ENCODE peak calls at places on chromosomes 16 and 17, in four cellular contexts. L is WTC11, I is K562, J is H1. E is an unnamed sample.

GRCh38 chr17:66331038-66331816 is 28.8 kb downstream of the PRKCA start:
- DNase-seq in L (no peak), I (peak; percentile 53), J (no peak), E (no peak)

GRCh38 chr17:9090641-9091096 is 69.4 kb downstream of the NTN1 start:
- DNase-seq in I (no peak), J (no peak), L (no peak), E (no peak)

GRCh38 chr16:79485020-79485419 is 115.5 kb downstream of the MAF start:
- DNase-seq in I (no peak), L (no peak), J (no peak), E (no peak)

GRCh38 chr17:69254187-69254586 is 25.6 kb upstream of the ABCA10 start:
- DNase-seq in I (no peak), J (no peak), L (no peak), E (no peak)

GRCh38 chr16:57413733-57414132 is 9.2 kb downstream of the CCL17 start:
- DNase-seq in I (no peak), L (no peak), J (no peak), E (no peak)

GRCh38 chr16:397736-398332 is 835 bp downstream of the NME4 start:
- DNase-seq in J (no peak), I (peak; percentile 74), L (peak; percentile 79), E (peak; percentile 81)

GRCh38 chr17:14143678-14144077 is 74.4 kb downstream of the COX10 start:
- DNase-seq in L (no peak), I (peak; percentile 9), J (no peak), E (no peak)

GRCh38 chr17:70059076-70059475 is 15.9 kb upstream of the KCNJ16 start:
- DNase-seq in L (no peak), J (no peak), I (peak; percentile 52), E (no peak)

GRCh38 chr16:14109782-14110727 is 38.9 kb downstream of the MRTFB start:
- DNase-seq in J (no peak), L (no peak), I (peak; percentile 33), E (no peak)

GRCh38 chr17:68462381-68463210 is 5.3 kb upstream of the WIPI1 start:
- DNase-seq in I (peak; percentile 91), J (peak; percentile 49), L (peak; percentile 62), E (peak; percentile 83)

GRCh38 chr17:28247671-28248556 is 71.1 kb upstream of the TMEM97 start:
- DNase-seq in I (peak; percentile 41), L (peak; percentile 43), J (peak; percentile 19), E (peak; percentile 38)

GRCh38 chr16:51535591-51535990 is 384.5 kb upstream of the SALL1 start:
- DNase-seq in L (no peak), I (no peak), J (no peak), E (no peak)

GRCh38 chr16:88316151-88316550 is 66.6 kb upstream of the ZNF469 start:
- DNase-seq in I (no peak), L (no peak), J (no peak), E (no peak)

GRCh38 chr17:29866746-29867404 is 63.2 kb downstream of the SSH2 start:
- DNase-seq in J (no peak), L (no peak), I (no peak), E (no peak)

GRCh38 chr17:47739150-47739549 is 6.1 kb downstream of the TBX21 start:
- DNase-seq in J (no peak), L (no peak), I (no peak), E (no peak)

GRCh38 chr17:21459536-21459935 is 83.4 kb downstream of the KCNJ12 start:
- DNase-seq in J (no peak), I (no peak), L (no peak), E (no peak)

GRCh38 chr16:57041182-57042156 is 50.9 kb upstream of the CPNE2 start:
- DNase-seq in L (no peak), J (no peak), I (no peak), E (no peak)

GRCh38 chr16:62891-63290 is 9.3 kb downstream of the SNRNP25 start:
- DNase-seq in J (no peak), L (no peak), I (no peak), E (no peak)

GRCh38 chr16:75860654-75861053 is 134.4 kb upstream of the CPHXL start:
- DNase-seq in I (peak; percentile 3), L (no peak), J (no peak), E (peak; percentile 29)

GRCh38 chr16:67260426-67261063 is 11.8 kb downstream of the SLC9A5 start:
- DNase-seq in J (no peak), I (peak; percentile 79), L (no peak), E (peak; percentile 68)

GRCh38 chr16:6482861-6483530 is 849.6 kb upstream of the RBFOX1 start:
- DNase-seq in I (no peak), J (no peak), L (no peak), E (peak; percentile 54)

GRCh38 chr17:40538019-40538935 is 27.0 kb downstream of the CCR7 start:
- DNase-seq in J (no peak), I (no peak), L (no peak), E (no peak)

GRCh38 chr17:74935048-74935447 is 650 bp upstream of the OTOP3 start:
- DNase-seq in J (no peak), I (no peak), L (no peak), E (no peak)

GRCh38 chr16:88922114-88922825 is 54.7 kb downstream of the CBFA2T3 start:
- DNase-seq in I (no peak), J (no peak), L (peak; percentile 58), E (no peak)

GRCh38 chr17:48100591-48101011 is 677 bp downstream of the CBX1 start:
- DNase-seq in I (peak; percentile 69), J (peak; percentile 71), L (peak; percentile 74), E (peak; percentile 73)

GRCh38 chr17:29949708-29950107 is 8.3 kb downstream of the EFCAB5 start:
- DNase-seq in L (no peak), I (no peak), J (no peak), E (peak; percentile 17)

GRCh38 chr17:2214047-2214717 is 89.4 kb downstream of the SMG6 start:
- DNase-seq in J (no peak), I (peak; percentile 55), L (no peak), E (no peak)

GRCh38 chr16:54374136-54374535 is 87.5 kb upstream of the IRX3 start:
- DNase-seq in I (no peak), J (no peak), L (no peak), E (no peak)

GRCh38 chr16:67963325-67964321 is 4.8 kb downstream of the SLC12A4 start:
- DNase-seq in I (peak; percentile 36), L (peak; percentile 71), J (peak; percentile 36), E (no peak)

GRCh38 chr17:62725791-62726249 is 82.3 kb downstream of the MARCHF10 start:
- DNase-seq in J (no peak), I (no peak), L (no peak), E (no peak)

GRCh38 chr16:13013043-13013442 is 111.6 kb downstream of the SHISA9 start:
- DNase-seq in I (no peak), J (no peak), L (no peak), E (peak; percentile 11)

GRCh38 chr16:13018026-13018425 is 116.6 kb downstream of the SHISA9 start:
- DNase-seq in I (no peak), J (no peak), L (no peak), E (no peak)

GRCh38 chr16:13012591-13012990 is 111.2 kb downstream of the SHISA9 start:
- DNase-seq in J (no peak), I (no peak), L (no peak), E (peak; percentile 37)

GRCh38 chr16:13014516-13014915 is 113.1 kb downstream of the SHISA9 start:
- DNase-seq in I (no peak), L (peak; percentile 45), J (peak; percentile 59), E (no peak)
- TF ChIP-seq TEAD4 in I (no peak), L (no peak), J (peak; percentile 29), E (no peak)

GRCh38 chr16:1858189-1858588 is 13.8 kb downstream of the MEIOB start:
- DNase-seq in I (no peak), J (no peak), L (no peak), E (no peak)

GRCh38 chr16:1859650-1860049 is 12.3 kb downstream of the MEIOB start:
- DNase-seq in L (no peak), I (no peak), J (no peak), E (no peak)

GRCh38 chr16:1861730-1862129 is 10.2 kb downstream of the MEIOB start:
- DNase-seq in J (no peak), I (no peak), L (no peak), E (no peak)

GRCh38 chr16:1862394-1862793 is 9.6 kb downstream of the MEIOB start:
- DNase-seq in I (no peak), L (no peak), J (no peak), E (no peak)

GRCh38 chr16:1857433-1858097 is 14.4 kb downstream of the MEIOB start:
- DNase-seq in J (no peak), L (no peak), I (no peak), E (no peak)
- TF ChIP-seq TEAD4 in J (no peak), L (no peak), I (no peak), E (no peak)

DNA sequence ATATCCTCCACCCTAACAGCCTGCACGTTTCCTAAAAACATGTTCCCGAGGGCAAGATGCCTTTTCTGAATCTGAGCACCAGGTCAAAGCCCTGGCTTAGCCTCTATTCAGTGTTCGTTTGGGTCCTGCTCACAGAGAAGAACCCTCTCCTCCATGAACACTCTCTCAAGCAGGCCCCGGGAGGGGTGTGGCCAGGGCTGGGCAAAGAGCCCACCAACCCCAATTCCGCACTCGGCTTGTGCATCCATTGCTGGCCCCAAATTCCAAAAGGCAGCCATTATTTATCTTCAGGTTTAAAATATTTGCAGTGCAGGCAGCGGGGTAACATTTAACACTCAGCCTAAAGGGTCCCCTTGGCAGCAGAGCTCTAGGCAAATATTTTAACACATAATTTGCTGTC is 115.7 kb downstream of the ZNF423 start:
- DNase-seq in J (no peak), L (no peak), I (no peak), E (no peak)
- TF ChIP-seq TEAD4 in J (no peak), L (no peak), I (no peak), E (no peak)

DNA sequence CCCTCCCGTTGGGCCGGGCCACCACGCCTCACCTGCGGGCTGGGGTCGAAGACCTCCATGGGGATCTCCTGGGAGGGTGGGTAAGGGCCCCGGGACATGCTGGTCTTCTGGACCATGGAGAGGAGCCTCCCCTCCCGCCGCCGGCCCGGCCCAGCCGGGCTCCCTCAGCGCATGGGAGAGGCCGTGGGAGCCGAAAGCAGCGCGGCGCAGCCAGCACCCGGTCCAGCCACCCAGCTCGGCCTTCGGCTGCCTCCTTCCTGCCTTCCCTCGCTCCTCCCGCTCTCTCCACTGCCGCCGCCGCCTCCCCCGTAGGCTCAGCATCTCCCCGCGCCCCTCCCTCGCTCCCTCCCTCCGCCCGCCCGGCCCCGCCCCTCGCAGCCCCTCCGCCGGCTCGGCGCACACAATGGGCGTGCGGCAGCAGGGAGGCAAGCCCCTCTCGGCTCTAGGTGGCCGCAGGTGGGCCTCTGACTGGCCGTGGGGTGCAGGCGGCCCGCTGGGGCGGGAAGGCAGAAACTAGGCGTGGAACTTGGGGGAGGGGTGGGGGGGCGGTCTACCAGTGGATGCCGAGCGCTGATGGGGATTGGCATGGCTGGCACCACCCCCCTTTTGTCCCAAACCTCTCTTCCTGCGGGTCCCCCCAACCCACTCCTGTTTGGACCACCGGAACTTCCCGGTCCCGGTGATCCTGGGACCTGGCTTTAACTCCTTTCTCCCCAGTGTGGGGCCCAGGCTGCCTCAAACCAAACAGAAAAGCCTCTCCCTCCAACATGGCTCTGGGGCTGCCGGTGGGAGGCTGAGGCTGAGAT is at the start of gene CACNB1:
- DNase-seq in J (no peak), I (peak; percentile 87), L (peak; percentile 85), E (peak; percentile 95)
- TF ChIP-seq TEAD4 in J (no peak), I (no peak), L (no peak), E (no peak)

E was measured in SK-N-SH.